ENCODE peak calls at places on chromosomes 13 and 19, in four cellular contexts. One of them, this sample, is unnamed.

GRCh38 chr19:18611327-18612050 is 1.2 kb upstream of the TMEM59L start:
- DNase-seq in tibial nerve: no peak
- DNase-seq in esophagus squamous epithelium: no peak
- DNase-seq in stomach: no peak
- DNase-seq in this sample: no peak

GRCh38 chr19:53823380-53824120 is 564 bp downstream of the NLRP12 start:
- DNase-seq in stomach: no peak
- DNase-seq in esophagus squamous epithelium: no peak
- DNase-seq in tibial nerve: no peak
- DNase-seq in this sample: no peak

GRCh38 chr13:81488021-81488420 is 1147.1 kb upstream of the SPRY2 start:
- DNase-seq in tibial nerve: no peak
- DNase-seq in stomach: no peak
- DNase-seq in esophagus squamous epithelium: no peak
- DNase-seq in this sample: no peak

GRCh38 chr13:24854311-24854710 is 90.3 kb downstream of the RNF17 start:
- DNase-seq in esophagus squamous epithelium: no peak
- DNase-seq in stomach: no peak
- DNase-seq in tibial nerve: no peak
- DNase-seq in this sample: no peak

GRCh38 chr13:103762523-103762922 is 696.3 kb upstream of the SLC10A2 start:
- DNase-seq in tibial nerve: no peak
- DNase-seq in esophagus squamous epithelium: no peak
- DNase-seq in stomach: no peak
- DNase-seq in this sample: no peak

GRCh38 chr13:64917566-64917965 is 2312.6 kb downstream of the PCDH9 start:
- DNase-seq in stomach: no peak
- DNase-seq in tibial nerve: no peak
- DNase-seq in esophagus squamous epithelium: no peak
- DNase-seq in this sample: no peak

GRCh38 chr13:35549481-35549880 is 73.0 kb upstream of the MAB21L1 start:
- DNase-seq in tibial nerve: no peak
- DNase-seq in stomach: no peak
- DNase-seq in esophagus squamous epithelium: no peak
- DNase-seq in this sample: no peak

GRCh38 chr13:49098771-49099512 is 121.2 kb upstream of the MLNR start:
- DNase-seq in stomach: no peak
- DNase-seq in esophagus squamous epithelium: no peak
- DNase-seq in tibial nerve: no peak
- DNase-seq in this sample: no peak

GRCh38 chr19:43872547-43873336 is 45.6 kb downstream of the ZNF283 start:
- DNase-seq in stomach: no peak
- DNase-seq in tibial nerve: no peak
- DNase-seq in esophagus squamous epithelium: no peak
- DNase-seq in this sample: no peak

GRCh38 chr13:32650705-32651311 is 64.6 kb downstream of the PDS5B start:
- DNase-seq in tibial nerve: peak; percentile 19
- DNase-seq in esophagus squamous epithelium: no peak
- DNase-seq in stomach: peak; percentile 59
- DNase-seq in this sample: no peak

GRCh38 chr13:34435338-34435737 is 506.7 kb upstream of the NBEA start:
- DNase-seq in esophagus squamous epithelium: no peak
- DNase-seq in stomach: no peak
- DNase-seq in tibial nerve: no peak
- DNase-seq in this sample: no peak

GRCh38 chr19:41327499-41328156 is 17.7 kb downstream of the CCDC97 start:
- DNase-seq in tibial nerve: no peak
- DNase-seq in stomach: peak; percentile 87
- DNase-seq in esophagus squamous epithelium: peak; percentile 72
- DNase-seq in this sample: peak; percentile 78

GRCh38 chr13:91135949-91136348 is 211.5 kb upstream of the MIR17HG start:
- DNase-seq in stomach: no peak
- DNase-seq in esophagus squamous epithelium: no peak
- DNase-seq in tibial nerve: no peak
- DNase-seq in this sample: no peak

GRCh38 chr13:98273824-98274786 is 97.0 kb upstream of the RNF113B start:
- DNase-seq in esophagus squamous epithelium: no peak
- DNase-seq in tibial nerve: no peak
- DNase-seq in stomach: no peak
- DNase-seq in this sample: no peak

GRCh38 chr13:48489003-48489402 is 43.9 kb downstream of the RCBTB2 start:
- DNase-seq in tibial nerve: no peak
- DNase-seq in esophagus squamous epithelium: no peak
- DNase-seq in stomach: no peak
- DNase-seq in this sample: no peak

GRCh38 chr13:102825400-102825799 is 20.4 kb upstream of the ERCC5 start:
- DNase-seq in tibial nerve: no peak
- DNase-seq in esophagus squamous epithelium: no peak
- DNase-seq in stomach: no peak
- DNase-seq in this sample: no peak

GRCh38 chr13:99656843-99657506 is 155.7 kb downstream of the TM9SF2 start:
- DNase-seq in stomach: no peak
- DNase-seq in tibial nerve: no peak
- DNase-seq in esophagus squamous epithelium: no peak
- DNase-seq in this sample: no peak

GRCh38 chr13:99654076-99654475 is 152.8 kb downstream of the TM9SF2 start:
- DNase-seq in tibial nerve: no peak
- DNase-seq in esophagus squamous epithelium: no peak
- DNase-seq in stomach: no peak
- DNase-seq in this sample: no peak

GRCh38 chr13:99657848-99658265 is 156.6 kb downstream of the TM9SF2 start:
- DNase-seq in esophagus squamous epithelium: no peak
- DNase-seq in stomach: peak; percentile 49
- DNase-seq in tibial nerve: no peak
- DNase-seq in this sample: no peak

GRCh38 chr13:99655351-99656091 is 154.2 kb downstream of the TM9SF2 start:
- DNase-seq in esophagus squamous epithelium: no peak
- DNase-seq in tibial nerve: no peak
- DNase-seq in stomach: no peak
- DNase-seq in this sample: no peak

GRCh38 chr13:99656092-99656745 is 154.9 kb downstream of the TM9SF2 start:
- DNase-seq in esophagus squamous epithelium: peak; percentile 3
- DNase-seq in tibial nerve: peak; percentile 78
- DNase-seq in stomach: peak; percentile 84
- DNase-seq in this sample: peak; percentile 68
- TF ChIP-seq POLR2A in esophagus squamous epithelium: no peak
- TF ChIP-seq POLR2A in tibial nerve: no peak
- TF ChIP-seq POLR2A in stomach: no peak
- TF ChIP-seq POLR2A in this sample: no peak

DNA sequence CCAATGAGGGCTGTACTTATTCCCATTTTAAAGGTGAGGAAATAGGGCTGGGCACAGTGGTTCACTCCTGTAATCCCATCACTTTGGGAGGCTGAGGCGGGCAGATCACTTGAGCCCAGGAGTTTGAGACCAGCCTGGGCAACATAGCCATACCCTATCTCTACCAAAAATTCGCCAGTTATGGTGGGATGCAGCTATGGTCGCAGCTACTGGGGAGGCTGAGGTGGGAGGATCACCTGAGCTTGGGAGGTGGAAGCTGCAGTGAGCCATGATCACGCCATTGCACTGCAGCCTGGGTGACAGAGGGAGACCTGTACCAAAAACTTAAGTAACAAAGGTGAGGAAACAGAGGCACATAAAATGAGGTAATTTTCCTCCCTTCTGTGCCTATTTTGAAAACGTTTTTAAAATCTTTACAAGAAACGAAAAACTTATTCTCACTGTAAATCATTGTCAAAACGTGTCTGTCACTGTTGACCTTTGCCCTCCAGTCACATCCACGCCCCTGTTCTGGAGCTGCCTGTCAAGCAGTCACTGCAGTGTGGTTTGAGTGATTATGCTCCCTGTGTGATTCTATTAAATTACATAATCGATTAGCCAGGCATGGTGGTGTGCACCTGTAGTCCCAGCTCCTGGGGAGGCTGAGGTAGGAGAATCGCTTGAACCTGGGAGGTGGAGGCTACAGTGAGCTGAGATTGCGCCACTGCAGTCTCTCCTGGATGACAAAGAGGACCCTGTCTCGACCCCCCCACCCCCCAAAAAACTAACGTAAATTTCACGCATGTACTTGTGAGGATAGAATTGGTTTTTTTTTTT is 12.5 kb downstream of the NOP53 start:
- DNase-seq in stomach: no peak
- DNase-seq in esophagus squamous epithelium: no peak
- DNase-seq in tibial nerve: no peak
- DNase-seq in this sample: no peak
- H3K36me3 ChIP-seq in stomach: peaks cover 58% of the 10 kb centered on the region
- H3K36me3 ChIP-seq in esophagus squamous epithelium: peaks cover 53% of the 10 kb centered on the region
- H3K36me3 ChIP-seq in tibial nerve: peaks cover 78% of the 10 kb centered on the region
- H3K36me3 ChIP-seq in this sample: peaks cover 26% of the 10 kb centered on the region

DNA sequence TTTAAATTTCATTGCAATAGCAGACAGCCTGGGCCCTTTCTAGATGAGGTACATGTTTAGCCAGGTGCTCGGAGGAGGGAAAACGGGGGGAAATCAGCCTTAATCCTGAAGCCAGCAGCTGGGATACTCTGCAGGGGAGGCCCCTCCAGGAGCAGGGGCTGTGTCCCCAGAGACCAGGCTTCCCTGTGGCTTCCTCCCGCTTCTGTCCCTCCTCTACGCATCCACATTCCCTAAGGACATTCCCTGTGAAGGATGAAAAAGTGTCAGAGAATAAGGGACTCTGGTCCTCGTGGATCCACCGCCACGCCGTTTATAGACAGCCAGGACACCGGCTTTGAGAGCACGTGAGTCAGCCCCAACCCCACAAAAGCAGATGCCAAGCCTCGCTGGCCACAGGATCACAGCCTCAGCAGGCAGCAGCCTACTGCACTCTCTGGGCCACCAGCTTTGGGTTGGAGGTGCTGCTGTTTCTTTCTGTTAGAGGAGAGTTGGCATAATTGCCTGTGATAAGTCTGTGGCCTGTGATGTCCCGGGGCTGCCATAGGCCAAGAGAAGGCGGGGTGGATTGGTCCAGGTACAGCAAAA is 36.7 kb upstream of the RANBP3 start:
- DNase-seq in tibial nerve: no peak
- DNase-seq in esophagus squamous epithelium: no peak
- DNase-seq in stomach: no peak
- DNase-seq in this sample: no peak
- TF ChIP-seq POLR2A in tibial nerve: no peak
- TF ChIP-seq POLR2A in esophagus squamous epithelium: no peak
- TF ChIP-seq POLR2A in stomach: no peak
- TF ChIP-seq POLR2A in this sample: no peak

GRCh38 chr19:29644179-29644578 is 21.1 kb upstream of the PLEKHF1 start:
- DNase-seq in stomach: no peak
- DNase-seq in tibial nerve: no peak
- DNase-seq in esophagus squamous epithelium: no peak
- DNase-seq in this sample: no peak

GRCh38 chr19:29641597-29641996 is 23.7 kb upstream of the PLEKHF1 start:
- DNase-seq in tibial nerve: no peak
- DNase-seq in stomach: no peak
- DNase-seq in esophagus squamous epithelium: no peak
- DNase-seq in this sample: no peak

GRCh38 chr19:29643361-29643935 is 21.8 kb upstream of the PLEKHF1 start:
- DNase-seq in esophagus squamous epithelium: no peak
- DNase-seq in tibial nerve: no peak
- DNase-seq in stomach: no peak
- DNase-seq in this sample: no peak

GRCh38 chr19:29645491-29645867 is 19.8 kb upstream of the PLEKHF1 start:
- DNase-seq in tibial nerve: no peak
- DNase-seq in stomach: no peak
- DNase-seq in esophagus squamous epithelium: no peak
- DNase-seq in this sample: no peak

DNA sequence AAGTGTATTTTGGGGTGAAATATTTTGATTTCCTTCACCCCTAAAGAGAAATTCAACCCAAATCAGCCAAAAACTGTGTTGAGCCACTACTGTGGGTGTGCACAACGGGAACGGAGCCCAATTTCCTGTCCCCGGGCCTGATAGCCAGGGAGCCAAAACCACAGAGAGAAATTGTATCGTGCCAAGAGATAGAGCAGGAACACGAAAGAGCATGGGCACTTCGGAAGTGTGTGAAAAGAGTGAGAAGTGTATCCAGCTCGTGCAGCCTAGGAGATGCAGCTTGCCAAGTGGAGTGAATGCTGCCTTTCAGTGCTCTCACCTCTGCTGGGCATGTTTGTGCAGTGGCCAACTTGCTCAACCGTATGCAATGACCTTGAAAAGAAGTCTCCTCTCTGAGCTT is 19.4 kb upstream of the PLEKHF1 start:
- DNase-seq in esophagus squamous epithelium: no peak
- DNase-seq in stomach: peak; percentile 77
- DNase-seq in tibial nerve: no peak
- DNase-seq in this sample: no peak
- H3K36me3 ChIP-seq in esophagus squamous epithelium: no peaks in the 10 kb centered on the region
- H3K36me3 ChIP-seq in stomach: no peaks in the 10 kb centered on the region
- H3K36me3 ChIP-seq in tibial nerve: no peaks in the 10 kb centered on the region
- H3K36me3 ChIP-seq in this sample: no peaks in the 10 kb centered on the region

DNA sequence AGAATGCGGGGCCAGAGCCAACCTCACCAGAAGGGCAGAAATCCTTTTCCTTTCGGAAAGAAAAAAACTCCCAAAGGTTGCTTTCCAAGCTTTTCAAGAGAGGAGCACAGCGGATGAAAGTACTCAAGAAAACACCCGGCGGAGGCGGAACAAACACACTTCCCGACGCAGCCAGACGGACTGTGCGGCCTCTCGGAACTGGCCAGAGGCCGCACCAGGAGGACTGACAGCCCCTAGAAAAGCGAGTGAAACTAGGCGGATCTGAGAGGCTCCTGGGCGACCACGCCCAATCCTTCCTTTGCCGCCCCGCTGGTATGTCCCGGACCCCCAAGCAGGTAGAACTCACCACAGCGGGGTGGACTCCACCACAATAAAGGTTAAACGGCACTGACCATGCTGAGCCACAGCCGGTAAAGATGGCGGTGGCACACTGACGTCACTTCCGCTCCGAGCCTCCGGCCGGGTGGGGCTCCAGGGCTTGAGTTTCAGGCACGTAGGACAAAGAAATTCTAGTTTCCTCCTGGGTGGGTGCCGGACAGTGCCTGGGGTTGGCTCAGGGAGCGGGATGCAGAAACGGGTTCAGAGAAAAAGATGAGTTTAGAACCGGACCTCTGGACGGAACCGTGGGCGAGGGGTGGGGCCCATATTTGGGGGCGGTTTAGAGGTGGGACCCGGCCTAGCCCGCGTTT is at the start of gene ZNF562:
- DNase-seq in stomach: peak; percentile 88
- DNase-seq in tibial nerve: peak; percentile 62
- DNase-seq in esophagus squamous epithelium: peak; percentile 24
- DNase-seq in this sample: peak; percentile 79
- TF ChIP-seq POLR2A in stomach: no peak
- TF ChIP-seq POLR2A in tibial nerve: peak; percentile 18
- TF ChIP-seq POLR2A in esophagus squamous epithelium: no peak
- TF ChIP-seq POLR2A in this sample: no peak

GRCh38 chr19:44878119-44878865 is 12.8 kb upstream of the TOMM40 start:
- DNase-seq in esophagus squamous epithelium: no peak
- DNase-seq in tibial nerve: no peak
- DNase-seq in stomach: no peak
- DNase-seq in this sample: no peak
- H3K36me3 ChIP-seq in esophagus squamous epithelium: peaks cover 19% of the 10 kb centered on the region
- H3K36me3 ChIP-seq in tibial nerve: peaks cover 88% of the 10 kb centered on the region
- H3K36me3 ChIP-seq in stomach: peaks cover 44% of the 10 kb centered on the region
- H3K36me3 ChIP-seq in this sample: no peaks in the 10 kb centered on the region

This sample was measured in breast epithelium.